ENCODE peak calls at places on chromosomes 7 and 10, in six cellular contexts. S is activated T-helper 1 cell treated with anti-CD3 and anti-CD28 coated beads, Interleukin-2, amount 50 U/mL, for 16 hours; C is brain microvascular endothelial cell; J is fibroblast of lung; A is mesothelial cell of epicardium; G is Calu3. N is an unnamed sample.

GRCh38 chr7:75534727-75535307 is 42.7 kb downstream of the SPDYE5 start:
- DNase-seq in S (no peak), C (peak), J (peak), A (no peak), G (no peak), N (no peak)

GRCh38 chr7:926061-927030 is 28.1 kb downstream of the ADAP1 start:
- DNase-seq in S (no peak), C (no peak), J (no peak), A (no peak), G (peak), N (no peak)

GRCh38 chr7:155428171-155428834 is 29.6 kb upstream of the EN2 start:
- DNase-seq in S (no peak), C (no peak), J (no peak), A (no peak), G (no peak), N (no peak)

GRCh38 chr7:91852263-91852741 is 28.2 kb downstream of the MTERF1 start:
- DNase-seq in S (no peak), C (peak), J (no peak), A (no peak), G (no peak), N (peak)

GRCh38 chr7:147765301-147765700 is 825.3 kb upstream of the C7orf33 start:
- DNase-seq in S (no peak), C (no peak), J (no peak), A (no peak), G (no peak), N (no peak)

GRCh38 chr10:132774905-132775863 is 10.8 kb downstream of the NKX6-2 start:
- DNase-seq in S (no peak), C (no peak), J (peak), A (no peak), G (no peak), N (peak)

GRCh38 chr10:4867520-4868356 is 41.7 kb downstream of the AKR1E2 start:
- DNase-seq in S (no peak), C (peak), J (no peak), A (no peak), G (no peak), N (peak)

GRCh38 chr10:126935263-126935946 is 30.2 kb downstream of the DOCK1 start:
- DNase-seq in S (no peak), C (peak), J (no peak), A (no peak), G (no peak), N (peak)

GRCh38 chr10:13707156-13707881 is 120.6 kb downstream of the PRPF18 start:
- DNase-seq in S (no peak), C (peak), J (peak), A (peak), G (peak), N (peak)

GRCh38 chr10:6838118-6838517 is 258.0 kb upstream of the PRKCQ start:
- DNase-seq in S (no peak), C (no peak), J (no peak), A (no peak), G (peak), N (no peak)

GRCh38 chr7:87220734-87221215 is 1.2 kb upstream of the TMEM243 start:
- DNase-seq in S (no peak), C (no peak), J (peak), A (no peak), G (no peak), N (no peak)

N was measured in NCI-H226.